ENCODE peak calls at places on chromosome 22, in four cellular contexts. E is BJ, W is neural progenitor cell, O is T-helper 1 cell. M is an unnamed sample.

GRCh38 chr22:47370448-47371262 is 608.2 kb downstream of the TBC1D22A start:
- DNase-seq in W (no peak), E (no peak), O (no peak), M (no peak)

GRCh38 chr22:47564158-47564450 is 801.7 kb downstream of the TBC1D22A start:
- DNase-seq in E (no peak), O (no peak), W (no peak), M (no peak)

GRCh38 chr22:29136715-29137700 is 64.2 kb downstream of the KREMEN1 start:
- DNase-seq in E (no peak), O (no peak), W (no peak), M (no peak)

GRCh38 chr22:46368422-46368821 is 32.9 kb downstream of the TRMU start:
- DNase-seq in O (no peak), W (no peak), E (no peak), M (no peak)

GRCh38 chr22:30228509-30229359 is 17.8 kb downstream of the LIF start:
- DNase-seq in W (no peak), O (no peak), E (peak), M (no peak)

GRCh38 chr22:43338766-43339345 is 4.3 kb downstream of the SCUBE1 start:
- DNase-seq in W (peak), E (no peak), O (no peak), M (no peak)

GRCh38 chr22:38850941-38851849 is 7.4 kb upstream of the NPTXR start:
- DNase-seq in W (no peak), O (no peak), E (no peak), M (no peak)

GRCh38 chr22:42632096-42632495 is 8.3 kb downstream of the ATP5MGL start:
- DNase-seq in E (no peak), O (no peak), W (peak), M (no peak)

GRCh38 chr22:27836181-27836580 is 34.6 kb upstream of the MN1 start:
- DNase-seq in W (no peak), O (no peak), E (no peak), M (no peak)

GRCh38 chr22:32723632-32724031 is 77.9 kb upstream of the TIMP3 start:
- DNase-seq in E (peak), W (no peak), O (peak), M (peak)

GRCh38 chr22:23532756-23533155 is 47.3 kb downstream of the IGLL1 start:
- DNase-seq in W (no peak), E (no peak), O (no peak), M (no peak)

GRCh38 chr22:26800858-26801257 is 143.5 kb downstream of the MIAT start:
- DNase-seq in O (no peak), E (no peak), W (peak), M (no peak)

GRCh38 chr22:49323751-49324415 is 503.8 kb downstream of the BRD1 start:
- DNase-seq in E (no peak), W (no peak), O (no peak), M (no peak)

M was measured in non-pigmented ciliary epithelial cell.